ENCODE peak calls at places on chromosomes 12 and 14, in four cellular contexts. K is ovary, V is tibial nerve, I is tibial artery. S is an unnamed sample.

GRCh38 chr14:97277711-97278110 is 480.5 kb downstream of the VRK1 start:
- DNase-seq in K (no peak), V (no peak), I (no peak), S (no peak)

GRCh38 chr14:87133073-87133815 is 859.7 kb downstream of the GALC start:
- DNase-seq in K (no peak), V (peak; percentile 12), I (no peak), S (no peak)

GRCh38 chr12:54604436-54604835 is 16.0 kb upstream of the PPP1R1A start:
- DNase-seq in K (no peak), V (no peak), I (no peak), S (no peak)

GRCh38 chr12:75329918-75330826 is at the start of gene CAPS2:
- DNase-seq in K (peak; percentile 74), V (peak; percentile 62), I (peak; percentile 76), S (peak; percentile 88)

GRCh38 chr12:18919826-18920511 is 182.1 kb downstream of the CAPZA3 start:
- DNase-seq in K (no peak), V (no peak), I (no peak), S (no peak)

GRCh38 chr12:123712780-123713319 is 697 bp downstream of the ATP6V0A2 start:
- DNase-seq in K (no peak), V (no peak), I (no peak), S (no peak)

GRCh38 chr12:77954156-77954555 is 123.5 kb downstream of the NAV3 start:
- DNase-seq in K (no peak), V (no peak), I (no peak), S (no peak)

GRCh38 chr14:67577181-67577580 is 22.9 kb downstream of the PIGH start:
- DNase-seq in K (no peak), V (no peak), I (no peak), S (no peak)

GRCh38 chr12:4991801-4992200 is 51.9 kb upstream of the KCNA5 start:
- DNase-seq in K (no peak), V (no peak), I (no peak), S (no peak)

GRCh38 chr12:49671051-49671765 is 36.0 kb downstream of the FMNL3 start:
- DNase-seq in K (peak; percentile 41), V (peak; percentile 26), I (no peak), S (peak; percentile 38)

GRCh38 chr12:107759410-107759809 is 1.5 kb downstream of the PRDM4 start:
- DNase-seq in K (no peak), V (no peak), I (no peak), S (no peak)

GRCh38 chr12:88878295-88878694 is 298.0 kb upstream of the KITLG start:
- DNase-seq in K (no peak), V (no peak), I (no peak), S (no peak)

GRCh38 chr14:36069535-36069900 is 107.0 kb downstream of the PTCSC3 start:
- DNase-seq in K (no peak), V (no peak), I (no peak), S (peak; percentile 38)

GRCh38 chr14:71527807-71528206 is 404.4 kb upstream of the RGS6 start:
- DNase-seq in K (no peak), V (no peak), I (no peak), S (no peak)

GRCh38 chr14:35365130-35366047 is 39.2 kb downstream of the NFKBIA start:
- DNase-seq in K (no peak), V (peak; percentile 64), I (peak; percentile 91), S (peak; percentile 73)

GRCh38 chr12:90090929-90091651 is 382.5 kb upstream of the ATP2B1 start:
- DNase-seq in K (no peak), V (peak; percentile 35), I (peak; percentile 48), S (no peak)

GRCh38 chr12:129997239-129997638 is 93.4 kb upstream of the TMEM132D start:
- DNase-seq in K (no peak), V (no peak), I (no peak), S (no peak)

GRCh38 chr12:67472551-67472950 is 176.0 kb upstream of the DYRK2 start:
- DNase-seq in K (no peak), V (no peak), I (peak; percentile 52), S (no peak)

GRCh38 chr14:74955229-74955999 is at the start of gene PGF:
- DNase-seq in K (peak; percentile 65), V (peak; percentile 56), I (peak; percentile 67), S (peak; percentile 75)

GRCh38 chr12:32457251-32458025 is 58.1 kb downstream of the FGD4 start:
- DNase-seq in K (no peak), V (no peak), I (no peak), S (no peak)

GRCh38 chr12:71947645-71948105 is 9.0 kb downstream of the TPH2 start:
- DNase-seq in K (no peak), V (no peak), I (no peak), S (no peak)

GRCh38 chr12:113351089-113351488 is 7.3 kb upstream of the PLBD2 start:
- DNase-seq in K (no peak), V (no peak), I (no peak), S (no peak)

GRCh38 chr12:124497658-124498057 is 69.8 kb downstream of the NCOR2 start:
- DNase-seq in K (no peak), V (peak; percentile 62), I (peak; percentile 75), S (peak; percentile 59)

GRCh38 chr12:6039894-6040601 is 84.4 kb downstream of the VWF start:
- DNase-seq in K (peak; percentile 61), V (peak; percentile 71), I (peak; percentile 44), S (peak; percentile 72)

GRCh38 chr12:107903377-107904061 is 129.0 kb downstream of the ASCL4 start:
- DNase-seq in K (no peak), V (no peak), I (no peak), S (peak; percentile 93)

GRCh38 chr14:65414961-65415589 is 2.5 kb downstream of the FUT8 start:
- DNase-seq in K (no peak), V (peak; percentile 27), I (no peak), S (peak; percentile 34)

GRCh38 chr14:65413739-65414045 is 1.2 kb downstream of the FUT8 start:
- DNase-seq in K (no peak), V (peak; percentile 15), I (no peak), S (no peak)

GRCh38 chr14:65412881-65413738 is 580 bp downstream of the FUT8 start:
- DNase-seq in K (no peak), V (peak; percentile 46), I (peak; percentile 56), S (peak; percentile 48)

GRCh38 chr14:65412189-65412846 is at the start of gene FUT8:
- DNase-seq in K (peak; percentile 96), V (peak; percentile 85), I (peak; percentile 94), S (peak; percentile 95)

DNA sequence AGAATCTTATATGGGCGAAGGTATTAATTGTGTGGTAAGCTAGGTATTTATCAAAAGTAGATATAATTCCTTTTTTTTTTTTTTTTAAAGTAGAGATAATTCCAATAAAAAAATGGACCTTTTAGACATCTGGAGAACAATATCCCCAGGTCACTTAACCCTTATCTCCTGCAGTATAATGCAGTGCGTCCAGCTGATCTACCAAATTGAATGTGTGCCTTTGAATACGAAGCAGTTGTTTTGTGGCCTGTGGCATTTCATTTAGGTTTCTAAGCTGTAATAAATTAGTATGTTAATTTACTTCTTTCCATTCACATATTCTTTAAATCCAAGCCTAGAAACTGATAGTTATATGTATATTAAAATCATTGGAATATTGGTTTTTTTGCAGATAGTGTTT is 3.1 kb downstream of the FUT8 start:
- DNase-seq in K (no peak), V (no peak), I (no peak), S (no peak)
- H3K4me3 ChIP-seq in K (no peak overlapping the region), V (no peak overlapping the region), I (no peak overlapping the region), S (no peak overlapping the region)

GRCh38 chr14:65291561-65291960 is 121.0 kb upstream of the FUT8 start:
- DNase-seq in K (no peak), V (no peak), I (no peak), S (no peak)

GRCh38 chr14:65286443-65286842 is 126.1 kb upstream of the FUT8 start:
- DNase-seq in K (no peak), V (no peak), I (no peak), S (no peak)

GRCh38 chr14:65282909-65283253 is 129.6 kb upstream of the FUT8 start:
- DNase-seq in K (no peak), V (no peak), I (no peak), S (no peak)

GRCh38 chr14:65290830-65291229 is 121.7 kb upstream of the FUT8 start:
- DNase-seq in K (no peak), V (no peak), I (no peak), S (no peak)

GRCh38 chr14:65287264-65288131 is 125.0 kb upstream of the FUT8 start:
- DNase-seq in K (no peak), V (no peak), I (no peak), S (no peak)
- H3K4me1 ChIP-seq in K (peaks cover 3% of the 10 kb centered on the region), V (no peaks in the 10 kb centered on the region), I (peaks cover 3% of the 10 kb centered on the region), S (peaks cover 5% of the 10 kb centered on the region)

DNA sequence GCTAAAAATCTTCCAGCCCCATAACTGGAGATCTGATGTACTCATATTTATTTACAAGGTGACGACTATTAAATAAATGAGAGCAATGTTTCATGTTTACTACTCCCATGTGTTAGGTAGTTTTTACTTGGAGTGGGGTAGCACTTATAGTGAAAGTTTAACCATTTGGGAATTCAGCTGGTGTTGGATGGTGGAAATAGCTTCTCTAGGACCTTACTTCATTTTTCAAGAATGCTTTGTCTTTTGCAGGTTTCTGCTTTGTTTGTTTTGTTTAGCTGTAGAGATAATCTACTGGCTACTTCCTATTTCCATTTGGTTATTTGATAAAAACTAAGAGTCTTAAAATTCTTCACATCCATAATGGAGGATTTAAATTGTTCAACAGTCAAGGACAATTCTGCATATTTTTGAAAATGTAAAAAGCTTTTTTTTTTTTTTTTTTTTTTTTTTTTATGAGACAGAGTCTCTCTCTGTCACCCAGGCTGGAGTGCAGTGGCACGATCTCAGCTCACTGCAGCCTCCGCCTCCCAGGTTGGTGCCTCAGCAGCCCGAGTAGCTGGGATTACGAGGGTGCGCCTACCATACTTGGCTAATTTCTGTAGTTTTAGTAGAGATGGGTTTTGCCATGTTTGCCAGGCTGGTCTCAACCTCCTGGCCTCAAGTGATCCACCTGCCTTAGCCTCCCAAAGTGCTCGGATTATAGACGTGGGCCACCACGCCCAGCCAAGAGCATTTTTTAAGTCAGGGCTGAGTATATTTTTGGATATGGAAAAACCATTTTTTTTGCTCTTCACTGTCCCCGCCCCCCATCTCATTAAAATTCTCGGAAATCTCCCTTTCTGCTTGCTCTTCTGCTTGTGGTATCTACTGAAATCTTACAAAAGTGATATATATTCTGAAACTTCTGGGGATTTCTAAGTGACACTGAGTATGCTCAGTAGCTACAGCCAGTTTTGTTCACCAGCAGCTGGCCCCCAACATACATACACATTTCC is 1.4 kb upstream of the ABCD2 start:
- DNase-seq in K (no peak), V (no peak), I (no peak), S (no peak)
- H3K27ac ChIP-seq in K (no peak overlapping the region), V (no peak overlapping the region), I (peak overlapping the region; percentile 65), S (peak overlapping the region; percentile 69)

GRCh38 chr14:60210703-60211102 is 38.3 kb upstream of the PPM1A start:
- DNase-seq in K (no peak), V (no peak), I (no peak), S (no peak)
- H3K4me3 ChIP-seq in K (no peak overlapping the region), V (no peak overlapping the region), I (no peak overlapping the region), S (no peak overlapping the region)

GRCh38 chr14:49975286-49975685 is 82.4 kb downstream of the ARF6 start:
- DNase-seq in K (no peak), V (no peak), I (no peak), S (peak; percentile 69)
- H3K4me1 ChIP-seq in K (peaks cover 18% of the 10 kb centered on the region), V (no peaks in the 10 kb centered on the region), I (peaks cover 62% of the 10 kb centered on the region), S (peaks cover 74% of the 10 kb centered on the region)

DNA sequence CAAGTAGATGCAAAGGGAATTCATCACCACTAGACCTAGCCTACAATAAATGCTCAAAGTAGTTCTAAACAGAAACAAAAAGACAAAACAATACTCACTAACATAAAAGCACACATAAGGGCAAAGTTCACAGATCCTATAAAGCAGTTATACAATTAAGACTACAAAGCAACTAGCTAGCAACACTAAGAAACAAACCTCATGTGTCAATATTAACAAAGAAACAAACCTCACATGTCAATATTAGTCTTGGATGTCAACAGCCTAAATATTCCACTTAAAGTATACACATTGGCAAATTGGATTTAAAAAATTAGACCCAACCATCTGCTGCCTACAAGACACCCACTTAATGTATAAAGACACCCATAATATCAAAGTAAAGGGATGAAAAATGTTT is 152.7 kb downstream of the KCNK10 start:
- DNase-seq in K (no peak), V (no peak), I (no peak), S (no peak)
- H3K27ac ChIP-seq in K (no peak overlapping the region), V (no peak overlapping the region), I (no peak overlapping the region), S (no peak overlapping the region)

S was measured in testis.